ENCODE peak calls at places on chromosomes 13 and 19, in four cellular contexts. R is K562, H is GM12878, K is HepG2. B is an unnamed sample.

GRCh38 chr13:21833921-21834320 is 163.0 kb downstream of the FGF9 start:
- DNase-seq in R (no peak), H (no peak), K (no peak), B (no peak)

GRCh38 chr13:47903836-47904235 is 97.2 kb downstream of the SUCLA2 start:
- DNase-seq in R (no peak), H (no peak), K (no peak), B (no peak)

GRCh38 chr19:10872551-10873107 is 1.3 kb downstream of the CARM1 start:
- DNase-seq in R (no peak), H (no peak), K (no peak), B (no peak)

GRCh38 chr19:9039728-9040127 is 29.5 kb upstream of the MUC16 start:
- DNase-seq in R (no peak), H (no peak), K (no peak), B (no peak)

GRCh38 chr19:45901432-45901903 is 945 bp downstream of the MYPOP start:
- DNase-seq in R (no peak), H (no peak), K (no peak), B (peak; percentile 31)

GRCh38 chr19:46861691-46862503 is 1.1 kb downstream of the ARHGAP35 start:
- DNase-seq in R (peak; percentile 49), H (no peak), K (no peak), B (no peak)

GRCh38 chr19:2461751-2462634 is 5.2 kb upstream of the LMNB2 start:
- DNase-seq in R (peak; percentile 24), H (no peak), K (no peak), B (peak; percentile 60)

GRCh38 chr13:30577381-30577780 is 40.3 kb upstream of the USPL1 start:
- DNase-seq in R (peak; percentile 65), H (peak; percentile 72), K (peak; percentile 13), B (no peak)

GRCh38 chr19:14432817-14433453 is at the start of gene PKN1:
- DNase-seq in R (peak; percentile 78), H (no peak), K (no peak), B (peak; percentile 82)

GRCh38 chr19:44846455-44847143 is 502 bp downstream of the NECTIN2 start:
- DNase-seq in R (peak; percentile 12), H (no peak), K (no peak), B (no peak)

GRCh38 chr19:6806488-6806887 is 34.0 kb downstream of the VAV1 start:
- DNase-seq in R (peak; percentile 60), H (no peak), K (no peak), B (peak; percentile 28)

GRCh38 chr13:82187227-82187626 is 1695.0 kb downstream of the SLITRK1 start:
- DNase-seq in R (no peak), H (no peak), K (no peak), B (no peak)

GRCh38 chr19:55156202-55157063 is 1.1 kb downstream of the TNNI3 start:
- DNase-seq in R (peak; percentile 91), H (no peak), K (peak; percentile 64), B (peak; percentile 88)

GRCh38 chr19:41412953-41413352 is 14.2 kb downstream of the B3GNT8 start:
- DNase-seq in R (no peak), H (no peak), K (no peak), B (no peak)

GRCh38 chr19:17073869-17074627 is 1.2 kb downstream of the HAUS8 start:
- DNase-seq in R (peak; percentile 74), H (no peak), K (no peak), B (no peak)

GRCh38 chr13:88919970-88920628 is 1248.9 kb downstream of the SLITRK5 start:
- DNase-seq in R (no peak), H (peak; percentile 12), K (no peak), B (no peak)

GRCh38 chr13:73462241-73462640 is 403.4 kb downstream of the KLF5 start:
- DNase-seq in R (no peak), H (no peak), K (no peak), B (no peak)

GRCh38 chr19:35122687-35123551 is 7.3 kb downstream of the FXYD3 start:
- DNase-seq in R (no peak), H (no peak), K (no peak), B (no peak)

GRCh38 chr19:4870025-4870700 is 2.7 kb upstream of the PLIN3 start:
- DNase-seq in R (peak; percentile 94), H (no peak), K (peak; percentile 98), B (no peak)

GRCh38 chr13:37701306-37701705 is 102.7 kb upstream of the POSTN start:
- DNase-seq in R (no peak), H (no peak), K (no peak), B (no peak)

GRCh38 chr13:85541476-85541875 is 257.7 kb downstream of the SLITRK6 start:
- DNase-seq in R (no peak), H (no peak), K (no peak), B (no peak)

GRCh38 chr13:44660050-44660449 is 83.9 kb upstream of the TSC22D1 start:
- DNase-seq in R (no peak), H (no peak), K (no peak), B (no peak)

GRCh38 chr19:35696835-35697234 is 7.5 kb upstream of the ZBTB32 start:
- DNase-seq in R (no peak), H (peak; percentile 70), K (peak; percentile 79), B (no peak)

GRCh38 chr13:35349673-35350278 is 126.7 kb downstream of the MAB21L1 start:
- DNase-seq in R (no peak), H (peak; percentile 52), K (peak; percentile 92), B (no peak)

GRCh38 chr13:40200273-40200978 is 466.0 kb downstream of the FOXO1 start:
- DNase-seq in R (no peak), H (no peak), K (no peak), B (no peak)

GRCh38 chr19:2014731-2015610 is 543 bp downstream of the BTBD2 start:
- DNase-seq in R (peak; percentile 35), H (no peak), K (no peak), B (no peak)

GRCh38 chr19:52949422-52949821 is 13.3 kb downstream of the ZNF816 start:
- DNase-seq in R (no peak), H (no peak), K (no peak), B (no peak)

GRCh38 chr13:42924290-42924803 is 67.7 kb downstream of the EPSTI1 start:
- DNase-seq in R (no peak), H (no peak), K (no peak), B (no peak)

GRCh38 chr13:42649761-42650289 is 75.9 kb downstream of the TNFSF11 start:
- DNase-seq in R (no peak), H (no peak), K (no peak), B (no peak)

GRCh38 chr13:110497003-110497402 is 64.5 kb downstream of the RAB20 start:
- DNase-seq in R (no peak), H (no peak), K (no peak), B (no peak)

GRCh38 chr13:60329221-60329983 is 67.6 kb upstream of the TDRD3 start:
- DNase-seq in R (peak; percentile 70), H (peak; percentile 7), K (peak; percentile 12), B (peak; percentile 53)

GRCh38 chr13:70732611-70733010 is 624.4 kb upstream of the KLHL1 start:
- DNase-seq in R (no peak), H (no peak), K (no peak), B (no peak)

GRCh38 chr13:75872970-75873369 is 236.8 kb downstream of the LMO7 start:
- DNase-seq in R (no peak), H (no peak), K (no peak), B (no peak)

GRCh38 chr13:35260316-35260715 is 216.2 kb downstream of the MAB21L1 start:
- DNase-seq in R (no peak), H (no peak), K (no peak), B (no peak)

GRCh38 chr19:17041994-17042393 is 15.4 kb upstream of the CPAMD8 start:
- DNase-seq in R (no peak), H (no peak), K (no peak), B (no peak)

GRCh38 chr13:109998808-109999528 is 212.6 kb upstream of the IRS2 start:
- DNase-seq in R (no peak), H (no peak), K (no peak), B (no peak)

DNA sequence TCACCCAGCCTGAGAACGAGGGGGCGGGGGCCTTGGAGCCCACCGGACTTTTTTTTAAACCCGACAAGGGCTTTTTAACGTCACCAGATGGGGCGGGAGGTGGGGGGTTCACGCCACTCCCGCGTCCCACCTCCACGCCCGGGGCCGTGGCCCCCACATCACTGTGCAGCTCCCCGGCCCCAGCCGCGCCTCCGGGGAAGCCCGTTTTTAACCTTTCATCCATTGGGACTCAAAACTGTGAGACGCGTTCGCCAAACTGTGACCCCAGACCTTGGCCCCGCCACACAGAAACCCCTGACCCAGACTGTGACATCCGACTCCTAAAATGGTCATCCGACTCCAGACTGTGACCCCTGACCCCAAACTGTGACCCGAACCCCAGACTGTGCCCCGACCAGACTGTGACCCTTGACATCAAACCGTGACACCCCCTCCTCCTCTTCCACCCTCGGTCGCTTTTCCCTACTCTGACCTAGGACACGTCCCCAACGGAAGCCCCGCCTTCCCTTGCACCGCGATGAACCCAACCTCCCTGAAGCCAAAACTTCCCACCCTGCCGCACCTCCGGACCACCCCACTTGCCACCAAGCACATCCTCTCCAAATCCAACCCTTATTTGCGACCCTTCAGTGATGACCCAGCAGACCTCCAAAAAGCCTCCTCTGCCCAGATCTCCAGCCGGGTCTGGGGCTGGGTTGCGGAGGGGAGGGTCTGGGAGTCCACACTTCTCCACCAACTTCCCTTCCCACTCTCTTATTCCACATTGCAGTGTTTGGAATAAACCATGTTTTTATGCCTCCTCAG is 1.5 kb upstream of the GRWD1 start:
- DNase-seq in R (no peak), H (no peak), K (no peak), B (no peak)
- TF ChIP-seq FOXK2 in R (no peak), H (no peak), K (no peak), B (no peak)

GRCh38 chr19:29687897-29688728 is 22.9 kb downstream of the PLEKHF1 start:
- DNase-seq in R (peak; percentile 83), H (no peak), K (no peak), B (no peak)
- TF ChIP-seq FOXK2 in R (peak; percentile 52), H (no peak), K (no peak), B (no peak)

DNA sequence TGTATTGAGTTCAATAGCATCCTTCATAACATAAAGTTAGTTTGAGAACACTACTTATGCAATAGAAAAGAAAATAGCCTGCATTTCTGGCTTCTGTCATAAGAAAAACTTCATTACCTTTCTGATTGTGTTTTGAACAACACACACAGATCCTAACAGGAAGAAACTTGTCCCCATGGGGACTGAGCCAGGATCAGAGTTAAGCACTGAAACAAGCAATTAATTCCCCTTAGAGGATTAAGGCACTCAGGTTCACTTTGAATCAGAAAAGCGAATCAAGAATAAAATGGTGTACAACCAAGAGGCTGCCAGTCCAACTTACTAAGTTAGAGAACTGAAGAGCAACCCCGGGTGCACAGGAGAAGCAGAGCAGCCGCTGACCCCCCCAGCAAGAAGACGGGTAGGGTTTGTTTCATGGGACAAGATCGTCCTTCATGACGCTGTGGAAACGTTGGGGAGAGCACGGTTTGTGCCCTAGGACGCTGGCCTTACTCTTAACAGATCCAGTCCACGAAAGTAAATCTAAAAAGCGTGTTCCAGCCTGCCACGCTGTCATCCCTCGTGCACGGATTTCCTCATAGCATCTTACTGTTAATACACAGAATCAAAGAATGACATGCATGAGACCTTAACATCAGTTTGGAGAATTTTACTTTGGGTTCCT is 46.6 kb downstream of the GGACT start:
- DNase-seq in R (no peak), H (no peak), K (no peak), B (no peak)
- TF ChIP-seq FOXK2 in R (no peak), H (no peak), K (no peak), B (no peak)

DNA sequence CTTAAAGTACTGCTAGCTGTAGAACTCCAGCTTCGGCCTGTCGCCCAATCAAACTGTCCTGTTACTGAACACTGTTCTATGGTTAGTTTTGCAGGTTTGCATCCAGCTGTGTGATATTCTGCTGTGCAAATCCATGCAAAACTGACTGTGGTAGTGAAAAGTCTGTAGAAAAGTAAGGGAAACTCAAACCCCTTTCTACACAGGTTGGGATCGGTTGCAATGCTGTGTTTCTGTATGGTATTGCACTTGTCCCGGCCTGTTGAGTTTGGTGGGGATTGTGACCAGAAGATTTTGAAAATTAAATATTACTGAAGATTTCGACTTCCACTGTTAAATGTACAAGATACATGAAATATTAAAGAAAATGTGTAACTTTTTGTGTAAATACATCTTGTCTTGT is 3.6 kb downstream of the MIR17HG start:
- DNase-seq in R (no peak), H (no peak), K (no peak), B (no peak)
- TF ChIP-seq FOXK2 in R (no peak), H (no peak), K (no peak), B (no peak)